ENCODE peak calls at places on chromosomes 16 and 17, in eight cellular contexts. A is H54; Q is neural progenitor cell; D is LoVo; S is NK-92 treated with Interleukin-12 subunit alpha and Interleukin-12 subunit beta, amount 100 ng/mL, for 24 hours; C is neural crest cell; T is iPS DF 19.7; Y is stimulated activated CD4-positive, alpha-beta T cell treated with anti-CD3 and anti-CD28 coated beads, TNF-alpha, amount 100 ng/mL, for 48 hours. X is an unnamed sample.

GRCh38 chr17:47989700-47990099 is 18.8 kb downstream of the CDK5RAP3 start:
- DNase-seq in A (no peak), Q (no peak), D (no peak), S (no peak), C (no peak), T (no peak), Y (no peak), X (no peak)

GRCh38 chr17:13594762-13595697 is 6.7 kb downstream of the HS3ST3A1 start:
- DNase-seq in A (no peak), Q (peak), D (peak), S (peak), C (peak), T (no peak), Y (peak), X (peak)

GRCh38 chr17:46815474-46816353 is 2.8 kb downstream of the WNT3 start:
- DNase-seq in A (peak), Q (no peak), D (no peak), S (no peak), C (no peak), T (no peak), Y (no peak), X (no peak)

GRCh38 chr17:34974794-34975428 is 5.4 kb upstream of the LIG3 start:
- DNase-seq in A (no peak), Q (no peak), D (no peak), S (no peak), C (no peak), T (no peak), Y (no peak), X (no peak)

GRCh38 chr17:75019710-75020109 is 7.2 kb downstream of the MRPL58 start:
- DNase-seq in A (no peak), Q (no peak), D (no peak), S (no peak), C (no peak), T (no peak), Y (no peak), X (no peak)

GRCh38 chr16:85525464-85526117 is 87.5 kb upstream of the GSE1 start:
- DNase-seq in A (no peak), Q (no peak), D (no peak), S (no peak), C (no peak), T (no peak), Y (no peak), X (no peak)

GRCh38 chr16:21599994-21600773 is 807 bp downstream of the METTL9 start:
- DNase-seq in A (peak), Q (peak), D (peak), S (no peak), C (no peak), T (no peak), Y (no peak), X (peak)

GRCh38 chr16:74309789-74310781 is 13.5 kb downstream of the PSMD7 start:
- DNase-seq in A (peak), Q (peak), D (peak), S (no peak), C (no peak), T (no peak), Y (no peak), X (no peak)

GRCh38 chr16:47848481-47849109 is 307.2 kb downstream of the ABCC12 start:
- DNase-seq in A (no peak), Q (peak), D (no peak), S (no peak), C (no peak), T (peak), Y (no peak), X (no peak)

GRCh38 chr17:80264048-80264792 is 3.6 kb downstream of the RNF213 start:
- DNase-seq in A (no peak), Q (no peak), D (no peak), S (peak), C (no peak), T (no peak), Y (peak), X (no peak)

GRCh38 chr16:88783391-88784073 is 1.5 kb downstream of the PIEZO1 start:
- DNase-seq in A (no peak), Q (no peak), D (no peak), S (no peak), C (no peak), T (no peak), Y (no peak), X (no peak)

GRCh38 chr16:75420987-75421819 is 12.1 kb downstream of the CFDP1 start:
- DNase-seq in A (no peak), Q (peak), D (no peak), S (no peak), C (peak), T (no peak), Y (peak), X (no peak)

GRCh38 chr16:29816694-29817441 is 916 bp downstream of the PAGR1 start:
- DNase-seq in A (no peak), Q (peak), D (peak), S (peak), C (peak), T (no peak), Y (peak), X (no peak)

GRCh38 chr17:6104956-6105355 is 34.8 kb downstream of the WSCD1 start:
- DNase-seq in A (no peak), Q (no peak), D (peak), S (no peak), C (no peak), T (no peak), Y (no peak), X (no peak)

GRCh38 chr16:48562475-48562874 is 47.5 kb downstream of the N4BP1 start:
- DNase-seq in A (no peak), Q (no peak), D (no peak), S (no peak), C (no peak), T (no peak), Y (no peak), X (no peak)

GRCh38 chr17:14080847-14081251 is 11.5 kb downstream of the COX10 start:
- DNase-seq in A (no peak), Q (no peak), D (no peak), S (no peak), C (no peak), T (no peak), Y (no peak), X (no peak)

GRCh38 chr16:19289805-19290490 is 4.4 kb downstream of the CLEC19A start:
- DNase-seq in A (no peak), Q (peak), D (no peak), S (no peak), C (peak), T (no peak), Y (no peak), X (no peak)

GRCh38 chr17:19239544-19239943 is 2.4 kb downstream of the EPN2 start:
- DNase-seq in A (no peak), Q (no peak), D (no peak), S (no peak), C (no peak), T (no peak), Y (no peak), X (no peak)

GRCh38 chr17:74018116-74018515 is 185.4 kb upstream of the RPL38 start:
- DNase-seq in A (no peak), Q (no peak), D (no peak), S (no peak), C (no peak), T (no peak), Y (no peak), X (no peak)

GRCh38 chr17:41212524-41213169 is 13.8 kb upstream of the KRTAP9-2 start:
- DNase-seq in A (no peak), Q (no peak), D (no peak), S (no peak), C (no peak), T (no peak), Y (no peak), X (no peak)

GRCh38 chr17:63911041-63911635 is at the start of gene CSHL1:
- DNase-seq in A (no peak), Q (no peak), D (no peak), S (no peak), C (no peak), T (no peak), Y (no peak), X (no peak)

GRCh38 chr17:77144227-77144626 is 3.5 kb downstream of the SEC14L1 start:
- DNase-seq in A (no peak), Q (no peak), D (no peak), S (no peak), C (no peak), T (no peak), Y (no peak), X (no peak)

GRCh38 chr17:67520282-67520906 is 143.3 kb downstream of the PITPNC1 start:
- DNase-seq in A (no peak), Q (no peak), D (no peak), S (no peak), C (no peak), T (no peak), Y (no peak), X (no peak)

X was measured in GM19239.